ENCODE peak calls at places on chromosomes 11 and 22, in ten cellular contexts. C is GM12891, S is HL-60, Y is GM12892, R is GM23338, M is transverse colon, A is endothelial cell of umbilical vein, P is vagina, Q is SK-N-SH, B is stomach. K is an unnamed sample.

GRCh38 chr11:121420398-121420797 is 31.7 kb upstream of the SORL1 start:
- DNase-seq in C (no peak), S (no peak), Y (no peak), R (no peak), M (no peak), A (no peak), P (no peak), Q (no peak), B (no peak), K (no peak)

GRCh38 chr11:61966673-61967176 is 709 bp downstream of the FTH1 start:
- DNase-seq in C (no peak), S (no peak), Y (no peak), R (peak), M (no peak), A (peak), P (peak), Q (peak), B (no peak), K (peak)

GRCh38 chr11:120719348-120719747 is 207.8 kb downstream of the GRIK4 start:
- DNase-seq in C (no peak), S (no peak), Y (no peak), R (no peak), M (no peak), A (no peak), P (peak), Q (no peak), B (no peak), K (no peak)

GRCh38 chr22:42648368-42649260 is 578 bp downstream of the CYB5R3 start:
- DNase-seq in C (no peak), S (peak), Y (no peak), R (no peak), M (peak), A (peak), P (no peak), Q (no peak), B (peak), K (no peak)

GRCh38 chr11:13962562-13963168 is at the start of gene SPON1:
- DNase-seq in C (peak), S (no peak), Y (peak), R (peak), M (peak), A (peak), P (peak), Q (peak), B (peak), K (peak)

GRCh38 chr11:111402411-111402810 is 23.3 kb upstream of the POU2AF1 start:
- DNase-seq in C (no peak), S (no peak), Y (no peak), R (no peak), M (no peak), A (no peak), P (no peak), Q (no peak), B (peak), K (no peak)

GRCh38 chr11:1924646-1925372 is 5.3 kb downstream of the TNNT3 start:
- DNase-seq in C (no peak), S (no peak), Y (no peak), R (no peak), M (no peak), A (no peak), P (no peak), Q (peak), B (no peak), K (peak)

GRCh38 chr11:131854391-131854790 is 484.0 kb downstream of the NTM start:
- DNase-seq in C (no peak), S (no peak), Y (no peak), R (no peak), M (no peak), A (no peak), P (no peak), Q (no peak), B (no peak), K (no peak)

GRCh38 chr22:32644252-32645100 is 157.0 kb upstream of the TIMP3 start:
- DNase-seq in C (no peak), S (no peak), Y (no peak), R (peak), M (peak), A (no peak), P (no peak), Q (no peak), B (peak), K (peak)

GRCh38 chr22:30392661-30393321 is 4.0 kb upstream of the SEC14L2 start:
- DNase-seq in C (no peak), S (no peak), Y (no peak), R (no peak), M (no peak), A (no peak), P (no peak), Q (no peak), B (peak), K (no peak)

GRCh38 chr11:77035041-77035440 is 843 bp downstream of the B3GNT6 start:
- DNase-seq in C (no peak), S (no peak), Y (no peak), R (no peak), M (no peak), A (no peak), P (peak), Q (no peak), B (no peak), K (no peak)

GRCh38 chr11:19777342-19778102 is 64.9 kb downstream of the NAV2 start:
- DNase-seq in C (peak), S (no peak), Y (peak), R (peak), M (no peak), A (peak), P (no peak), Q (no peak), B (no peak), K (no peak)

GRCh38 chr22:48089601-48090331 is 1327.3 kb downstream of the TBC1D22A start:
- DNase-seq in C (no peak), S (no peak), Y (no peak), R (no peak), M (no peak), A (no peak), P (no peak), Q (no peak), B (no peak), K (peak)

GRCh38 chr11:112834277-112834755 is 126.9 kb upstream of the NCAM1 start:
- DNase-seq in C (no peak), S (no peak), Y (no peak), R (no peak), M (peak), A (no peak), P (no peak), Q (peak), B (peak), K (no peak)

GRCh38 chr11:35084817-35085424 is 54.0 kb upstream of the CD44 start:
- DNase-seq in C (no peak), S (no peak), Y (no peak), R (no peak), M (no peak), A (no peak), P (peak), Q (no peak), B (no peak), K (no peak)

GRCh38 chr11:45217991-45218390 is 68.2 kb downstream of the SYT13 start:
- DNase-seq in C (no peak), S (no peak), Y (no peak), R (no peak), M (no peak), A (no peak), P (no peak), Q (no peak), B (no peak), K (no peak)

GRCh38 chr11:45879803-45880685 is 5.4 kb upstream of the MAPK8IP1 start:
- DNase-seq in C (no peak), S (no peak), Y (no peak), R (no peak), M (no peak), A (no peak), P (no peak), Q (no peak), B (no peak), K (no peak)

GRCh38 chr11:34021977-34022735 is 29.4 kb upstream of the CAPRIN1 start:
- DNase-seq in C (no peak), S (no peak), Y (no peak), R (no peak), M (no peak), A (no peak), P (no peak), Q (no peak), B (no peak), K (no peak)

GRCh38 chr11:3052109-3052479 is 5.1 kb downstream of the CARS1 start:
- DNase-seq in C (no peak), S (no peak), Y (no peak), R (no peak), M (no peak), A (no peak), P (no peak), Q (peak), B (no peak), K (no peak)

GRCh38 chr11:118290923-118291322 is 13.6 kb upstream of the CD3E start:
- DNase-seq in C (no peak), S (no peak), Y (no peak), R (peak), M (peak), A (peak), P (no peak), Q (no peak), B (peak), K (no peak)

GRCh38 chr22:31616315-31616980 is 45.6 kb downstream of the PISD start:
- DNase-seq in C (peak), S (no peak), Y (peak), R (no peak), M (no peak), A (no peak), P (no peak), Q (no peak), B (no peak), K (no peak)

GRCh38 chr11:18726040-18726439 is at the start of gene IGSF22:
- DNase-seq in C (no peak), S (no peak), Y (no peak), R (peak), M (no peak), A (no peak), P (no peak), Q (no peak), B (no peak), K (no peak)

GRCh38 chr22:38230108-38230825 is 28.5 kb downstream of the MAFF start:
- DNase-seq in C (peak), S (no peak), Y (no peak), R (peak), M (peak), A (peak), P (no peak), Q (no peak), B (peak), K (no peak)

GRCh38 chr22:39719559-39720450 is 149.3 kb downstream of the CACNA1I start:
- DNase-seq in C (no peak), S (no peak), Y (no peak), R (no peak), M (no peak), A (no peak), P (no peak), Q (no peak), B (no peak), K (peak)

GRCh38 chr11:3855808-3856491 is 486 bp downstream of the STIM1 start:
- DNase-seq in C (no peak), S (no peak), Y (no peak), R (peak), M (peak), A (peak), P (no peak), Q (no peak), B (peak), K (peak)

GRCh38 chr22:23183107-23183698 is 2.9 kb downstream of the BCR start:
- DNase-seq in C (no peak), S (no peak), Y (no peak), R (peak), M (peak), A (peak), P (no peak), Q (peak), B (peak), K (no peak)

GRCh38 chr11:60498399-60498798 is 5.8 kb downstream of the MS4A12 start:
- DNase-seq in C (no peak), S (no peak), Y (no peak), R (no peak), M (no peak), A (no peak), P (no peak), Q (no peak), B (no peak), K (no peak)

GRCh38 chr11:110130642-110131238 is 37.5 kb downstream of the ZC3H12C start:
- DNase-seq in C (no peak), S (no peak), Y (no peak), R (peak), M (peak), A (peak), P (no peak), Q (peak), B (no peak), K (no peak)

GRCh38 chr22:30249049-30250038 is 2.8 kb upstream of the LIF start:
- DNase-seq in C (no peak), S (no peak), Y (no peak), R (no peak), M (no peak), A (no peak), P (no peak), Q (no peak), B (no peak), K (no peak)

GRCh38 chr11:15987044-15987443 is 369.3 kb downstream of the SOX6 start:
- DNase-seq in C (no peak), S (no peak), Y (no peak), R (no peak), M (no peak), A (no peak), P (no peak), Q (no peak), B (no peak), K (no peak)

GRCh38 chr11:123438191-123438627 is 8.1 kb downstream of the GRAMD1B start:
- DNase-seq in C (no peak), S (no peak), Y (no peak), R (peak), M (no peak), A (no peak), P (no peak), Q (no peak), B (no peak), K (no peak)

GRCh38 chr11:128695539-128696221 is 1.8 kb downstream of the FLI1 start:
- DNase-seq in C (no peak), S (peak), Y (no peak), R (no peak), M (peak), A (no peak), P (peak), Q (no peak), B (no peak), K (no peak)

GRCh38 chr11:5364214-5364613 is 12.9 kb downstream of the OR51B6 start:
- DNase-seq in C (no peak), S (no peak), Y (no peak), R (no peak), M (no peak), A (peak), P (no peak), Q (no peak), B (no peak), K (no peak)

GRCh38 chr11:31806186-31806943 is 4.8 kb downstream of the PAX6 start:
- DNase-seq in C (no peak), S (no peak), Y (no peak), R (peak), M (no peak), A (no peak), P (no peak), Q (no peak), B (no peak), K (no peak)

GRCh38 chr11:22703561-22703960 is 37.1 kb downstream of the GAS2 start:
- DNase-seq in C (no peak), S (no peak), Y (no peak), R (no peak), M (no peak), A (peak), P (no peak), Q (no peak), B (no peak), K (no peak)

DNA sequence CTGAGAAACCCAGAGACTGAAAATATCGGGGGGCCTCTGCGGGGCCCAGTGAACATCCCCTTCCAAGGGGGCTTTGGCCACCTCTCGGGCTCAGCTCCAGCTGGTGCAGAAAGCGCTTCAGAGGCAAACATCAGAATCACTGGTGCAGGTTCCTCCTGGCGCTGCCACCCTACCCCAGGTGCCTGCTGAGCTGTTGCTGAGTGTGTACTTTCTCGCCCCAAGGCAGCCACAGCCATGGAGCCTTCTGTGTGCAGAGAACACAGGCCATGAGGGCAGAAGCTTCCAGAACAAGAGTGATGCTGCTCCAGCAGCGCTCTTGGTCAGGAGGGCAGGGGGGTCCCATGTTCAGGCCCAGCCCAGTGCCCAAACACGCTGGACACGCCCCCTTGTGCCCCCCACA is 6.3 kb downstream of the DRD4 start:
- DNase-seq in C (no peak), S (no peak), Y (no peak), R (no peak), M (no peak), A (no peak), P (no peak), Q (no peak), B (no peak), K (no peak)
- TF ChIP-seq POLR2AphosphoS5 in C (no peak), S (no peak), Y (no peak), R (no peak), M (no peak), A (no peak), P (peak), Q (no peak), B (no peak), K (no peak)

DNA sequence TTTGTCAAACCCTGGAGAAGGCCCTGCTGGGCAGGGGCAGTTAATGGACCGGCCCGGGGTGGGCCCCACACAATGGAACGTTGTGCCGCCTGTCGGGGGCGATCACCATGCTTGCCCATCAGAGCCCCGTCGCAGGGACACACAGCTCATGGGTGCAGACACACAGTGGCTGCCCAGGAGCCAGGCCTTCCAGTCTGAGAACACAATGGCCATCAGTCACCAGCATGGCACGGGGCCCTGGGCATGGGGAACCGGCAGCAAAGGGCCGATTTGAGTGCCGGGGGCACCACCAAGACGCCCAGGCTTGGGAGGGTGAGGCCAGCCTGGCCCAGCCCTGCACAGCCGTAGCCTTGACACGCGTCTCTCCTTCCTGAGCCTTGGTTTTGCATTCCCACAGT is 7.1 kb downstream of the LINC01488 start:
- DNase-seq in C (no peak), S (no peak), Y (no peak), R (no peak), M (no peak), A (no peak), P (no peak), Q (no peak), B (no peak), K (no peak)
- TF ChIP-seq POLR2AphosphoS5 in C (no peak), S (no peak), Y (no peak), R (no peak), M (no peak), A (no peak), P (no peak), Q (no peak), B (no peak), K (no peak)

GRCh38 chr22:46112405-46112804 is 37.9 kb upstream of the PPARA start:
- DNase-seq in C (no peak), S (no peak), Y (no peak), R (no peak), M (no peak), A (no peak), P (no peak), Q (no peak), B (no peak), K (no peak)

GRCh38 chr22:46109474-46110003 is 40.8 kb upstream of the PPARA start:
- DNase-seq in C (no peak), S (no peak), Y (no peak), R (no peak), M (no peak), A (no peak), P (no peak), Q (no peak), B (no peak), K (no peak)

GRCh38 chr22:46110215-46110614 is 40.1 kb upstream of the PPARA start:
- DNase-seq in C (no peak), S (no peak), Y (no peak), R (no peak), M (no peak), A (no peak), P (no peak), Q (no peak), B (no peak), K (no peak)

GRCh38 chr22:46113110-46113909 is 37.0 kb upstream of the PPARA start:
- DNase-seq in C (no peak), S (no peak), Y (no peak), R (no peak), M (no peak), A (no peak), P (no peak), Q (no peak), B (no peak), K (no peak)

DNA sequence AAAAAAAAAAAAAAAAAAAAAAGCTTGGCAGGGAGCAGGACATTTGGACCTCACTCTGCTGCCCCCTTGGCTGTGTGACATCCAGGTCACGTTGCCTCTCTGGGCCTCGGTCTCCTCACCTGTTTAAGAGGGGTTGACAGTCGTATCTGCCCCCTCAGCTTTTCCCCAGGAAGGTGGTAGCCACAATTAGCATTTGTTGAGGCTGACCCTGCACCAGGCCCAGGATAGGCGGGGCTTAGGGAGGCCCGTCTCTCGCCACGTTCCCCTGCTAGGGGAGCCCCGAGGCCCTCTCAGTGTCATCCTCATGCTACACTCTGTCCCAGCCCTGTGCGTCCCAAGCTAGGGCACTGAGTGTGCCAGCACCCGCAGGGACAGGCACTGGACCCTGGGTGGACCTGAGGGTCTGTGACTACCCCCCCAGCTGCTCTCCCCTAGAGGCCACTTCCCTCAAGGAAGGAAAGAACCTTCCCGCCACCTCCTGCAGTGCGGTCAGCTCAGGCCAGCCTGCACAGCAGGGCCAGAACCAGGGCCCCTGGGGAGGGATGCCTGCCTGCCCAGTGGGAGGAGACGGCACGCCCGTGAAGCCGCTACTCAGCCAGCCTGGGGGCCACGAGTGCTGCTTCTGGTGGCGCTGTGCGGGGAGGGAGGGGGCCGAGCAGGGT is 38.5 kb upstream of the PPARA start:
- DNase-seq in C (no peak), S (no peak), Y (no peak), R (peak), M (no peak), A (no peak), P (no peak), Q (no peak), B (no peak), K (no peak)
- TF ChIP-seq POLR2AphosphoS5 in C (no peak), S (no peak), Y (no peak), R (no peak), M (no peak), A (no peak), P (peak), Q (no peak), B (no peak), K (no peak)

GRCh38 chr11:94194712-94195111 is 66.1 kb downstream of the PANX1 start:
- DNase-seq in C (no peak), S (no peak), Y (no peak), R (no peak), M (no peak), A (no peak), P (no peak), Q (no peak), B (no peak), K (no peak)

GRCh38 chr11:94198718-94199117 is 70.1 kb downstream of the PANX1 start:
- DNase-seq in C (no peak), S (no peak), Y (no peak), R (no peak), M (no peak), A (no peak), P (no peak), Q (no peak), B (no peak), K (no peak)

GRCh38 chr11:94199367-94200130 is 70.9 kb downstream of the PANX1 start:
- DNase-seq in C (no peak), S (no peak), Y (no peak), R (no peak), M (no peak), A (no peak), P (no peak), Q (no peak), B (no peak), K (no peak)

GRCh38 chr11:94193288-94193687 is 64.6 kb downstream of the PANX1 start:
- DNase-seq in C (no peak), S (no peak), Y (no peak), R (no peak), M (no peak), A (peak), P (no peak), Q (no peak), B (no peak), K (no peak)

DNA sequence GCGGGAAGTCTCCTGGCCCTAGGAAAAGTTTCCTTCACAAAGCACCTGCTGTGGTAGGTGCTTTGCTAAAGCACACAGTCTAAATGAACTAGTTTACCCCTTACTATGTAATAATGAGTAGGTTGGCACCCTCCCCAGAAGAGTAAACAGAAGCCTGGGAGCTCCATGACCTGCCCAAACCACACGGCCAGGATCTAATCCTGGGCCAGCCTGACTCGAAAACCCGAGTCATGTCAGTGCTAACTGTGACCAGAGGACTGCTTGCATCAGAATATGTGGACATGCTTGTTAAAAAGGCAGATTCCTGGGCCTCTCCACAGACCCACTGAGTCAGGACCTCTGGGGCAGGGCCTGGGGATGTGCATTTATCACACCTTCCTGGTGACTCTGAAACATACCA is 67.7 kb downstream of the PANX1 start:
- DNase-seq in C (no peak), S (no peak), Y (no peak), R (no peak), M (no peak), A (no peak), P (no peak), Q (no peak), B (peak), K (no peak)
- TF ChIP-seq POLR2AphosphoS5 in C (no peak), S (no peak), Y (no peak), R (no peak), M (no peak), A (no peak), P (no peak), Q (no peak), B (no peak), K (no peak)